ENCODE peak calls at places on chromosomes 11 and 22, in four cellular contexts. I is CD8-positive, alpha-beta T cell; M is A673; P is astrocyte. T is an unnamed sample. For H3K4me1, the result is how much of the 10 kb centered on the place peaks cover.

GRCh38 chr22:39405346-39406085 is 5.9 kb downstream of the TAB1 start:
- DNase-seq in P (peak), I (no peak), M (peak), T (peak)

GRCh38 chr11:72378704-72379383 is 55.5 kb downstream of the CLPB start:
- DNase-seq in I (no peak), M (no peak), P (peak), T (peak)

GRCh38 chr22:50483977-50484853 is 2.4 kb upstream of the MIOX start:
- DNase-seq in I (no peak), P (no peak), M (no peak), T (no peak)

GRCh38 chr11:72088076-72088806 is 7.6 kb downstream of the LRRC51 start:
- DNase-seq in M (no peak), P (no peak), I (no peak), T (no peak)

GRCh38 chr11:126355926-126356897 is 726 bp downstream of the ST3GAL4 start:
- DNase-seq in I (no peak), M (peak), P (no peak), T (peak)

GRCh38 chr11:117239295-117239694 is 6.8 kb downstream of the RNF214 start:
- DNase-seq in I (no peak), P (peak), M (no peak), T (no peak)

GRCh38 chr11:35177370-35177769 is 38.4 kb downstream of the CD44 start:
- DNase-seq in I (no peak), M (no peak), P (peak), T (peak)

GRCh38 chr22:35483730-35484129 is 56.9 kb upstream of the RASD2 start:
- DNase-seq in M (no peak), P (no peak), I (no peak), T (no peak)

GRCh38 chr11:2730323-2731284 is 30.8 kb upstream of the KCNQ1OT1 start:
- DNase-seq in P (no peak), I (no peak), M (no peak), T (no peak)

GRCh38 chr11:130897262-130898182 is 18.8 kb downstream of the SNX19 start:
- DNase-seq in I (no peak), P (peak), M (no peak), T (peak)

GRCh38 chr11:28529540-28530410 is 421.6 kb downstream of the METTL15 start:
- DNase-seq in I (no peak), M (peak), P (peak), T (peak)

GRCh38 chr22:39080052-39080762 is 3.1 kb downstream of the APOBEC3G start:
- DNase-seq in P (no peak), M (no peak), I (no peak), T (no peak)

GRCh38 chr22:25027959-25028840 is 75.7 kb downstream of the KIAA1671 start:
- DNase-seq in I (no peak), P (no peak), M (no peak), T (peak)
- TF ChIP-seq CTCF in I (no peak), P (peak), M (peak), T (peak)

GRCh38 chr11:44863231-44863630 is 87.5 kb downstream of the TP53I11 start:
- DNase-seq in I (no peak), M (no peak), P (peak), T (no peak)

GRCh38 chr11:44862546-44863101 is 88.1 kb downstream of the TP53I11 start:
- DNase-seq in P (no peak), M (no peak), I (no peak), T (no peak)

GRCh38 chr11:44860967-44861828 is 89.5 kb downstream of the TP53I11 start:
- DNase-seq in I (no peak), P (peak), M (no peak), T (no peak)

GRCh38 chr11:44860346-44860745 is 90.3 kb downstream of the TP53I11 start:
- DNase-seq in M (no peak), P (no peak), I (no peak), T (no peak)

DNA sequence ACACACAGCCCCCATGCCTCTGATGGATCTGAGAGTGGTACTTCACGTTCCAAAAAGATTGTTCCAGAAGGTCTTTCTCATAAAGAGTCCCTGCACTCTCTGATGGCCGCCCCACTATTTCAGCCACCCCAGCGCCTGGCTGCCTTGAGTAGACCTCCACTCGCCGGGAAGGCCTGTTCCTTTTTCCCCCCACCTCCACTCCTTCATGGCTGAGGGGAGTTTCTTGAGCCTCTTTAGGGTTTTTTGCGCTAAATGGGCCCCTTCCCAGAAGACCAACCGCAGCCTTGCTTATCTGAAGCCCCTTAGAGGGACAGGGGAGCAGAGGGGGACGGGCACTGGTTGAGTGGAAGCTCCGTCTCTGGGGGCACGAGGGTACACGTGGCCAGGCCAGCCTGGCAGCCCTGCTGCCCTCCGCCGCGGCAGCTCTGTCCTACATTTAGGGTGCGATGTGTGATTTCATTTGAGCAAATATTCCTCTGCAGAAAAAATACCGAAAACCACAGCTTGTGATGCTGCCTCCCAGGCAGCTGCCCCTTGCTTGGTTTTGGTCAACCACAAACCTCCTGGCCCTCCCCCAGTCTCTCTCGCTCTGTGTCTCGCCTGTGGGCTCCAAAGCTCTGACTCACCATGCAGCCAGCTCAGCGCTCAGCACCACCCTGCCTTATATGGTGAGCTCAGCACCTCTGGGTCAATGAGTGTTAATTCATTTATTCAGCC is 88.7 kb downstream of the TP53I11 start:
- DNase-seq in I (peak), P (peak), M (peak), T (peak)
- H3K27ac ChIP-seq in I (no peak), P (peak), M (peak), T (peak)

GRCh38 chr11:67261635-67261941 is 4.7 kb upstream of the GRK2 start:
- DNase-seq in I (no peak), M (no peak), P (no peak), T (no peak)

GRCh38 chr11:67262731-67263675 is 3.3 kb upstream of the GRK2 start:
- DNase-seq in P (peak), I (peak), M (peak), T (peak)

GRCh38 chr11:67264260-67264659 is 2.0 kb upstream of the GRK2 start:
- DNase-seq in P (no peak), I (no peak), M (no peak), T (no peak)

GRCh38 chr11:67260406-67260805 is 5.9 kb upstream of the GRK2 start:
- DNase-seq in P (no peak), I (no peak), M (no peak), T (no peak)

DNA sequence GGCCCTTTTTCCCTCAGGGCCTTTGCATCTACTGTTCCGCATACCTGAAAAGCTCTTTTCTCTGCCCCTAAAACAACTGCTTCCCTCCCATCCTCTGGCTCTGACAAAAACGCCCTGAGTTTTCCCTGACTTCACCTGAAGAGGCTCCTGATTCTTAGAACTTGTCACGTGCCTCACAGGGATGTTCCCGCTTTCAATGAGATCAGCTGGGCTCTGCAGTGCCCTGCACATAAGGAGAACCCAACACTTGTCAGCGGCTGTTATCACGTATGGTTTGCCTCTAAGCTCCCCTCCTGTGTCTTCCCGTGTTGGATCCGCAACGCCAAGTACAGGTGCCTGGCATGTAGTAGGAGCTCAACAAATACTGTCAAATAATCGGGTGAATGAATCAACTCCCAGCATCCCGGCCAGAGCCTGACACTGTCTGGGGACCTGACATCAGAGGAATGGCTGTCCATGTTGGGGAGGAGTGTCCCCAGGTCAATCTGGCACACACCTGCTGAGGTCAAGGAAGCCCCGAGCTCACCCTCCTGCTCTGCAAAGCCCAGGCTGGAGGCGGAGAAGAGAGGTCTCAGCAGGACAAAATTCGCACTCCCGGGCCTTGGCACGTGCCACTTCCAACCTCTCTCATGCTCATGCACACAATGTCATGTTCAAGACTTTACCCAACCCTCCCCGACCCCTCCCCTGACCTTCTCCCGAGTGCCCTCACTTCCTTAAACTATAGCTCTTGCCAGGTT is 4.2 kb upstream of the GRK2 start:
- DNase-seq in P (no peak), M (no peak), I (no peak), T (no peak)
- H3K4me1 ChIP-seq in P (under half), M (under half), I (under half), T (under half)

GRCh38 chr22:45335854-45336492 is 26.2 kb downstream of the FAM118A start:
- DNase-seq in M (no peak), I (no peak), P (no peak), T (no peak)

GRCh38 chr22:45334528-45334927 is 24.8 kb downstream of the FAM118A start:
- DNase-seq in M (no peak), P (no peak), I (no peak), T (no peak)

GRCh38 chr22:45334068-45334467 is 24.3 kb downstream of the FAM118A start:
- DNase-seq in M (no peak), I (no peak), P (peak), T (no peak)

GRCh38 chr22:45336971-45337431 is 27.3 kb downstream of the FAM118A start:
- DNase-seq in I (no peak), P (no peak), M (peak), T (no peak)

DNA sequence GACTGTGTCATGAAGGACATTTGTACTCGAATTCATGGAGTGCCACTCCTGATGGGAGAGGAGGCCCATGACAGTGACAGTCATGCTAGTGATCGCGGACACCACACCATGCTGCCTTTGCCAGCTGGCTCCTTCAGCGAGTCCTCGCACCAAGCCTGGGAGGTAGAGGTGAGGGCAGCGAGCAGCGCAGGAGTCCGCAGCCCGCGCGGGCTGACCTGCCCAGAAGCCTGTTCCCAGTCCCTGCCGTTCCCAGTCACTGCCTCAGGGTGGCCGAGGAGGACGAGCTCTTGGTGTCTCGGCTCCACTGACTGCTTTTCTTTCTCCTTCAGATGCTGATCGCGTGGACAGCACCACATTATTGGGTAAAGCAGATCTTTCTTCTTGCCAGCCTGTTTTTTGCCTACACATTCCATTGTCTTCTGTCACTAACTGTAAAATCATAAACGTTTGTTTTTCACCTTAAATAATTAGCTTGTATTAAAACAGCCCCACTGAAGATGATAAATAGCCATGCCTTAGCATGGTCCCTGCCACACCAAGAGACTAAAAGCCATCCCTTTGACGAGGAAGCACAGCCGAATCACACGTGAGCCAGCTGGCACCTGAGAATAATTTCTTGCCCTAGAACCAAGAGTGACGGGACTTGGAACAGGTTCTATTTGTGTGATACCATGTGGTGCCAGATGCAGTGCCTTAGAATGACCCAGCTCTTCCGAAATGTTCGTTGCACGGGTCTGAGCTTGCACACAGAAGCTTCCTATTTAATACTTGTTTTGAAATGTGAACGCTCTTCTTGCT is 25.5 kb downstream of the FAM118A start:
- DNase-seq in P (no peak), I (no peak), M (no peak), T (no peak)
- TF ChIP-seq CTCF in P (peak), I (no peak), M (no peak), T (no peak)

DNA sequence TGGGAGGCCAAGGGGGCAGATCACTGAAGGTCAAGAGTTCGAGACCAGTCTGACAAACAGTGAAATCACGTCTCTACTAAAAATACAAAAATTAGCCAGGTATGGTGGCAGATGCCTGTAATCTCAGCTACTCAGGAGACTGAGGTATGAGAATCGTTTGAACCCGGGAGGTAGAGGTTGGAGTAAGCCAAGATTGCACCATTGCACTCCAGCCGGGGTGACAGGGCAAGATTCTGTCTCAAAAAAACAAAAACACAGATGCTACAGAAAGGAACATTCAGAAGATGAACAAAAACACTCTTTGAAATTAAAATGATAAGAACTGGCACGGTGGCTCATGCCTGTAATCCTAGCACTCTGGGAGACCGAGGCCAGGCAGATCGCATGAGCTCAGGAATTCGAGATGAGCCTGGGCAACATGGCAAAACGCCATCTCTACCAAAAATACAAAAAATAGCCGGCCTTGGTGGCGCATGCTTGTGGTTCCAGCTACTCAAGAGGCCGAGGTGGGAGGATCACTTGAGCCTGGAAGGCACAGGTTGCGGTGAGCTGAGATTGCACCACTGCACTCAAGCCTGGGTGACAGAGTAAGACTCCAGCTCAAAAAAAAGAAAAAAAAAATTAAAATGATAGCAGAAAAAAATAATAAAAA is 8.5 kb downstream of the RAB6A start:
- DNase-seq in M (no peak), P (peak), I (no peak), T (peak)
- H3K27ac ChIP-seq in M (no peak), P (no peak), I (no peak), T (no peak)

DNA sequence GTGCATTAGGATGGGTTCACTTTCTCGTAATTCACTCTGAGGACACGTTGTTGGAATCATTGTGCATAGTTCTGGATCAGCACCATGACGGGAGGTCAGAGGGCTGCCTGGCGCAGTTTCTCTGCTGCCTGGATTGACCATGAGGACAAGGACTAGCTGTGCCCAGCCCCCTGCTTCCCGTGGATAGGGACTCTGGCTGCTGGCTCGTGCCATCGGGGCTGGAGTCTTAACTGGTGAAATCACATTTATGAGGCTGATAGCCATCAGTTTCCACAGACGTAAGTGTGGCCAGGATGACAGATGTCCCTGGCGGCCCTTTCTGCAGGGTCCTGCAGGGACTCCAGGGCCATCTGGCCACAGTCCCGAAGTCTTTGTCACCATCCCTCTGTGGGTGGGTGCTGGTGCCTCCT is 24.1 kb upstream of the GRAMD4 start:
- DNase-seq in P (no peak), I (no peak), M (no peak), T (no peak)
- H3K4me1 ChIP-seq in P (under half), I (under half), M (under half), T (under half)